ENCODE peak calls at places on chromosome 22, in seven cellular contexts. C is brain microvascular endothelial cell; F is EL; J is stimulated activated CD4-positive, alpha-beta T cell treated with anti-CD3 and anti-CD28 coated beads, Interleukin-2, amount 100 ng/mL, for 24 hours; O is foreskin fibroblast; X is GM10248; K is GM13976. R is an unnamed sample.

GRCh38 chr22:40276877-40277823 is 69.2 kb upstream of the ADSL start:
- DNase-seq in C (no peak), F (peak; percentile 35), J (no peak), O (no peak), X (no peak), K (no peak), R (peak; percentile 16)

GRCh38 chr22:22578702-22579424 is 19.8 kb upstream of the PRAME start:
- DNase-seq in C (peak; percentile 70), F (peak; percentile 59), J (no peak), O (peak; percentile 33), X (no peak), K (no peak), R (peak; percentile 28)

GRCh38 chr22:31080164-31080847 is 812 bp upstream of the SMTN start:
- DNase-seq in C (no peak), F (no peak), J (no peak), O (no peak), X (no peak), K (no peak), R (no peak)

GRCh38 chr22:38219644-38220043 is 17.9 kb downstream of the MAFF start:
- DNase-seq in C (no peak), F (no peak), J (no peak), O (no peak), X (no peak), K (no peak), R (no peak)

GRCh38 chr22:42338502-42338901 is 68.0 kb upstream of the TCF20 start:
- DNase-seq in C (no peak), F (no peak), J (no peak), O (no peak), X (no peak), K (no peak), R (no peak)

GRCh38 chr22:21563912-21564311 is 3.6 kb upstream of the UBE2L3 start:
- DNase-seq in C (no peak), F (no peak), J (no peak), O (no peak), X (no peak), K (no peak), R (no peak)

GRCh38 chr22:49241174-49241851 is 586.4 kb downstream of the BRD1 start:
- DNase-seq in C (no peak), F (no peak), J (no peak), O (no peak), X (no peak), K (no peak), R (no peak)

GRCh38 chr22:37063436-37064420 is 12.2 kb downstream of the KCTD17 start:
- DNase-seq in C (no peak), F (no peak), J (no peak), O (no peak), X (no peak), K (no peak), R (no peak)

GRCh38 chr22:44200451-44200850 is 19.7 kb downstream of the PARVG start:
- DNase-seq in C (no peak), F (no peak), J (no peak), O (no peak), X (no peak), K (no peak), R (no peak)

GRCh38 chr22:49930128-49930527 is 11.7 kb downstream of the CRELD2 start:
- DNase-seq in C (no peak), F (no peak), J (no peak), O (no peak), X (no peak), K (no peak), R (no peak)

GRCh38 chr22:49334976-49335375 is 492.7 kb downstream of the BRD1 start:
- DNase-seq in C (no peak), F (no peak), J (no peak), O (no peak), X (peak; percentile 6), K (peak; percentile 5), R (no peak)

GRCh38 chr22:29266564-29267461 is 968 bp downstream of the RHBDD3 start:
- DNase-seq in C (no peak), F (peak; percentile 41), J (no peak), O (no peak), X (no peak), K (no peak), R (no peak)

GRCh38 chr22:29621761-29622526 is 18.5 kb downstream of the NF2 start:
- DNase-seq in C (peak; percentile 93), F (peak; percentile 99), J (no peak), O (peak; percentile 89), X (no peak), K (no peak), R (peak; percentile 99)

GRCh38 chr22:39117585-39118191 is 20.6 kb downstream of the APOBEC3H start:
- DNase-seq in C (peak; percentile 20), F (peak; percentile 55), J (peak; percentile 71), O (peak; percentile 27), X (peak; percentile 72), K (peak; percentile 73), R (no peak)